ENCODE peak calls at places on chromosome 22, in five cellular contexts. Y, F, N, C and D are unnamed samples.

GRCh38 chr22:37486224-37486845 is at the start of gene MFNG:
- DNase-seq in Y (peak), F (peak), N (no peak), C (peak), D (peak)

GRCh38 chr22:43789452-43789851 is 22.7 kb downstream of the EFCAB6 start:
- DNase-seq in Y (peak), F (no peak), N (no peak), C (peak), D (peak)

GRCh38 chr22:35862697-35863096 is 145.0 kb downstream of the APOL5 start:
- DNase-seq in Y (no peak), F (no peak), N (no peak), C (no peak), D (no peak)

GRCh38 chr22:40922484-40923303 is 28.5 kb upstream of the RBX1 start:
- DNase-seq in Y (peak), F (no peak), N (peak), C (peak), D (peak)

GRCh38 chr22:49600452-49600847 is 227.2 kb downstream of the BRD1 start:
- DNase-seq in Y (no peak), F (no peak), N (no peak), C (no peak), D (no peak)

GRCh38 chr22:42719656-42720262 is 911 bp downstream of the A4GALT start:
- DNase-seq in Y (no peak), F (no peak), N (no peak), C (no peak), D (no peak)

GRCh38 chr22:21933899-21934298 is 18.7 kb downstream of the PPM1F start:
- DNase-seq in Y (no peak), F (no peak), N (no peak), C (no peak), D (no peak)

GRCh38 chr22:19658057-19658966 is 56.0 kb upstream of the SEPTIN5 start:
- DNase-seq in Y (no peak), F (no peak), N (no peak), C (no peak), D (no peak)

GRCh38 chr22:37138879-37139561 is 10.7 kb downstream of the IL2RB start:
- DNase-seq in Y (peak), F (no peak), N (no peak), C (no peak), D (no peak)